ENCODE peak calls at places on chromosome 20, in five cellular contexts. U, L, X, Z and S are unnamed samples.

GRCh38 chr20:50163570-50164317 is 10.2 kb upstream of the PEDS1 start:
- DNase-seq in L (no peak), Z (no peak), U (no peak), X (peak), S (no peak)

GRCh38 chr20:19691125-19691524 is 66.9 kb upstream of the RIN2 start:
- DNase-seq in L (no peak), Z (no peak), U (no peak), X (no peak), S (no peak)

GRCh38 chr20:59173938-59174496 is 10.4 kb downstream of the ZNF831 start:
- DNase-seq in Z (no peak), U (no peak), L (no peak), X (no peak), S (peak)

GRCh38 chr20:41334036-41334435 is 6.6 kb upstream of the LPIN3 start:
- DNase-seq in Z (no peak), U (no peak), L (no peak), X (no peak), S (no peak)

GRCh38 chr20:8306916-8307315 is 174.8 kb downstream of the PLCB1 start:
- DNase-seq in L (no peak), U (no peak), X (no peak), Z (no peak), S (no peak)

GRCh38 chr20:63758152-63758551 is 18.6 kb downstream of the SLC2A4RG start:
- DNase-seq in Z (peak), L (no peak), X (peak), U (no peak), S (no peak)

GRCh38 chr20:41081276-41081814 is 52.7 kb downstream of the TOP1 start:
- DNase-seq in U (no peak), Z (no peak), X (no peak), L (no peak), S (no peak)

GRCh38 chr20:53786071-53786444 is 192.4 kb upstream of the ZNF217 start:
- DNase-seq in L (no peak), U (no peak), X (no peak), Z (no peak), S (no peak)

GRCh38 chr20:52783769-52784168 is 188.4 kb upstream of the TSHZ2 start:
- DNase-seq in L (no peak), U (peak), X (no peak), Z (no peak), S (no peak)

GRCh38 chr20:25052255-25053206 is 5.4 kb downstream of the ACSS1 start:
- DNase-seq in X (no peak), Z (no peak), U (no peak), L (no peak), S (no peak)

GRCh38 chr20:17654649-17655285 is 27.3 kb downstream of the RRBP1 start:
- DNase-seq in X (peak), Z (no peak), L (no peak), U (no peak), S (no peak)

GRCh38 chr20:46157076-46157592 is 39.0 kb downstream of the CD40 start:
- DNase-seq in U (no peak), X (no peak), L (no peak), Z (no peak), S (no peak)

GRCh38 chr20:9422335-9422734 is 92.1 kb upstream of the LAMP5 start:
- DNase-seq in Z (no peak), U (no peak), L (no peak), X (no peak), S (no peak)

GRCh38 chr20:62376112-62377063 is 9.3 kb upstream of the LAMA5 start:
- DNase-seq in Z (no peak), L (no peak), U (no peak), X (peak), S (no peak)

GRCh38 chr20:48069626-48070025 is 284.3 kb upstream of the SULF2 start:
- DNase-seq in U (no peak), L (no peak), X (no peak), Z (no peak), S (no peak)

GRCh38 chr20:51382986-51383821 is 159.3 kb downstream of the NFATC2 start:
- DNase-seq in L (no peak), Z (no peak), X (no peak), U (no peak), S (no peak)

GRCh38 chr20:7989379-7989778 is 30.2 kb downstream of the TMX4 start:
- DNase-seq in X (no peak), L (no peak), Z (no peak), U (no peak), S (no peak)

GRCh38 chr20:51059862-51060261 is 37.0 kb upstream of the KCNG1 start:
- DNase-seq in U (no peak), X (no peak), L (no peak), Z (no peak), S (no peak)

GRCh38 chr20:3933126-3933684 is 44.0 kb downstream of the PANK2 start:
- DNase-seq in X (no peak), L (no peak), U (no peak), Z (no peak), S (no peak)